ENCODE peak calls at places on chromosomes 3 and 15, in ten cellular contexts. L, M, A, J, X, V, R, Y, I and W are unnamed samples.

GRCh38 chr15:68682330-68682729 is 103.5 kb downstream of the CORO2B start:
- DNase-seq in L (no peak), M (peak), A (no peak), J (no peak), X (no peak), V (no peak), R (no peak), Y (no peak), I (no peak), W (no peak)

GRCh38 chr3:48218537-48218936 is 4.8 kb upstream of the CAMP start:
- DNase-seq in L (no peak), M (no peak), A (no peak), J (no peak), X (no peak), V (no peak), R (no peak), Y (no peak), I (no peak), W (no peak)

GRCh38 chr3:113829576-113830354 is 8.8 kb upstream of the GRAMD1C start:
- DNase-seq in L (no peak), M (no peak), A (no peak), J (no peak), X (no peak), V (no peak), R (no peak), Y (no peak), I (no peak), W (no peak)

GRCh38 chr3:49471856-49472495 is 1.9 kb downstream of the DAG1 start:
- DNase-seq in L (peak), M (no peak), A (no peak), J (no peak), X (no peak), V (no peak), R (no peak), Y (no peak), I (no peak), W (no peak)

GRCh38 chr3:29283297-29283681 is 2.4 kb downstream of the RBMS3 start:
- DNase-seq in L (peak), M (no peak), A (no peak), J (no peak), X (no peak), V (no peak), R (no peak), Y (no peak), I (no peak), W (no peak)

GRCh38 chr3:4228295-4228694 is 74.9 kb upstream of the SETMAR start:
- DNase-seq in L (no peak), M (no peak), A (no peak), J (no peak), X (no peak), V (no peak), R (no peak), Y (no peak), I (no peak), W (no peak)

GRCh38 chr3:8319935-8320634 is 181.5 kb upstream of the LMCD1 start:
- DNase-seq in L (peak), M (no peak), A (no peak), J (no peak), X (peak), V (peak), R (no peak), Y (peak), I (no peak), W (no peak)

GRCh38 chr3:20069178-20069532 is 28.9 kb downstream of the KAT2B start:
- DNase-seq in L (no peak), M (no peak), A (no peak), J (no peak), X (no peak), V (no peak), R (no peak), Y (no peak), I (no peak), W (no peak)

GRCh38 chr3:45123030-45123429 is 23.1 kb downstream of the CDCP1 start:
- DNase-seq in L (peak), M (no peak), A (no peak), J (no peak), X (no peak), V (no peak), R (no peak), Y (peak), I (no peak), W (no peak)

GRCh38 chr3:123447749-123448502 is 964 bp downstream of the ADCY5 start:
- DNase-seq in L (no peak), M (no peak), A (no peak), J (no peak), X (no peak), V (no peak), R (peak), Y (no peak), I (peak), W (peak)

GRCh38 chr15:33975023-33975565 is 6.8 kb downstream of the CHRM5 start:
- DNase-seq in L (no peak), M (no peak), A (no peak), J (no peak), X (no peak), V (no peak), R (no peak), Y (no peak), I (no peak), W (no peak)
- TF ChIP-seq CTCF in L (peak), M (no peak), A (no peak), J (no peak), X (no peak), V (no peak), R (no peak), Y (no peak), I (no peak), W (no peak)

GRCh38 chr15:33242669-33243191 is 48.2 kb upstream of the FMN1 start:
- DNase-seq in L (peak), M (no peak), A (no peak), J (no peak), X (peak), V (peak), R (no peak), Y (no peak), I (peak), W (no peak)
- TF ChIP-seq CTCF in L (peak), M (peak), A (no peak), J (no peak), X (peak), V (peak), R (peak), Y (peak), I (peak), W (peak)

GRCh38 chr3:194370753-194371152 is 1.2 kb upstream of the LRRC15 start:
- DNase-seq in L (no peak), M (no peak), A (no peak), J (no peak), X (no peak), V (no peak), R (no peak), Y (no peak), I (no peak), W (no peak)

GRCh38 chr3:194368918-194369317 is 625 bp downstream of the LRRC15 start:
- DNase-seq in L (no peak), M (no peak), A (no peak), J (no peak), X (no peak), V (no peak), R (no peak), Y (no peak), I (no peak), W (no peak)

GRCh38 chr3:194373028-194373427 is 3.5 kb upstream of the LRRC15 start:
- DNase-seq in L (no peak), M (no peak), A (no peak), J (no peak), X (no peak), V (no peak), R (no peak), Y (no peak), I (no peak), W (no peak)

GRCh38 chr3:194367992-194368841 is 1.3 kb downstream of the LRRC15 start:
- DNase-seq in L (no peak), M (no peak), A (no peak), J (no peak), X (no peak), V (no peak), R (no peak), Y (peak), I (no peak), W (no peak)

DNA sequence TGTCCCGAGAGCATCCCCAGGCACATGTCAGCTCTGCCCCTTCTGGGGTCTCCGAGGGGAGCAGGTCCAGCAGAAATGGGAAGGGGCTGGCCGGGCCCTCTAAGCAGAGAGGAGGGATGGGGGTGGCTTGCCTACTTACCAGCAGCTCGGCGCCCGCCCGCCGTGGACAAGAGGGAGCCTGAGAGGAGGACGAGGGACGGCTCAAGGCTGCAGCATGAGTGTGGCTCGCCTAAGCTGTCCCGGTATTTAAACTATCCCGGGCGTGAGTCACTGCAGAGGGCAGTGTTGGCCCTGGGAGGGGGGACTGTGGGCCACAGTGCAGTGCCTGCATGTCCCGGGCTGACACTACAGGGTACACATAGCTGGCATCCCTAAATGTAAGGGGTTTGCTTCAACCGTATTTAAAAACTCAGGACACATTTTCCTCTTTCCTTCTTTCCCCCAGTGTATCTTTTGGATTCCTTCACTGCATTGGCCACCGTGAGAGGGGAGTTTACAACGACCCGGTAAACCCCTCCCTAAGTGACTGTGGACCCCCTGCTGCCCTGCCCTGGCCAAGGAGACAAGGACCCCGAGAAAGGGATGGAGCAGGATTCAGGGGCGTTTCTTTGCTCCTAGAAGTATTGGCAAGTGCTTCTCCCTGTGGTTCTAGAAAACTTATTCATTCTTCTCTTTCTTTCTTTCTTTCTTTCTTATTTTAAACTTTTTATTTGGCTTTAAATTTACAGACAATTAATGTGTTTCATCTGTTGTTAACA is at the start of gene LRRC15:
- DNase-seq in L (peak), M (no peak), A (no peak), J (no peak), X (peak), V (no peak), R (peak), Y (no peak), I (peak), W (peak)
- TF ChIP-seq CTCF in L (no peak), M (no peak), A (no peak), J (no peak), X (no peak), V (no peak), R (no peak), Y (no peak), I (no peak), W (no peak)

DNA sequence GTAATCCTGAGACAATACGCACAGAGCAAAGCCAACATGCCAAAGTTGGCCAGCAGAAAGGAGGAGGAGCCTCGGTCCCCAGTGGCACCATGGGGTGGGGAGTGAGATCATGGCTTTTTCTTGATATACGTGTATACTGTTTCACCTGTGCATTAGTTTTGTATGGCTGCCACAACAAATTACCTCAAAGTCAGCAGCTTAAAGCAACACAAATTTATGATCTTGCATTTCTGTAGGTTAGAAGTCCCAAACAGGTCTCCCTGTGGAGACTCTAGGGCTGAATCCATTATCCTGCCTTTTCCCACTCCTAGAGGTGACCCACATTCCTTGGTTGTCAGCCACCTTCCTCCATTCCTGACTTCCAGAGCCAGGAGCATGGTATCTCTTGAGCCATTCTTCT is 176.9 kb upstream of the NSMCE3 start:
- DNase-seq in L (no peak), M (no peak), A (no peak), J (no peak), X (no peak), V (no peak), R (no peak), Y (no peak), I (no peak), W (no peak)
- TF ChIP-seq CTCF in L (no peak), M (no peak), A (no peak), J (no peak), X (no peak), V (no peak), R (no peak), Y (no peak), I (no peak), W (no peak)

DNA sequence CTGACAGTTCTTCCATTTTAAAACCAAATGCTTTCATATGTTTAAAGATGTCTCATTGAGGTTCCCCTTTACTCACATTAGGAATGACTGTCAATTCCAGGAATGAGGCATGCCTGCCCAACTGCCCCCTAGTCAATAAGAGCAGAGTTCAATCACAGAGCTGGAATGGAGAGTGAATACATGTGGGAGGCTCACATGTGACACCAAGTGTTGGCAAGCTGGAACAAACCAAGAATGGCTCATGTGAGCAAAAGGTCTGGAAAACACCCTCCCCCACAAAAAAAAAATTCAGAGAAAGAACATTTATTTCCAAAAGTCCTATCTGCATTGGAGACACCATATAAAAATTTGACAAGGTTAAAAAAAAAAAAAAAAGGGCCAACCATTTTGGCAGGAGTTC is 3.7 kb downstream of the PBRM1 start:
- DNase-seq in L (peak), M (no peak), A (no peak), J (no peak), X (peak), V (no peak), R (no peak), Y (no peak), I (no peak), W (peak)
- TF ChIP-seq CTCF in L (peak), M (no peak), A (no peak), J (no peak), X (peak), V (peak), R (no peak), Y (peak), I (no peak), W (no peak)

DNA sequence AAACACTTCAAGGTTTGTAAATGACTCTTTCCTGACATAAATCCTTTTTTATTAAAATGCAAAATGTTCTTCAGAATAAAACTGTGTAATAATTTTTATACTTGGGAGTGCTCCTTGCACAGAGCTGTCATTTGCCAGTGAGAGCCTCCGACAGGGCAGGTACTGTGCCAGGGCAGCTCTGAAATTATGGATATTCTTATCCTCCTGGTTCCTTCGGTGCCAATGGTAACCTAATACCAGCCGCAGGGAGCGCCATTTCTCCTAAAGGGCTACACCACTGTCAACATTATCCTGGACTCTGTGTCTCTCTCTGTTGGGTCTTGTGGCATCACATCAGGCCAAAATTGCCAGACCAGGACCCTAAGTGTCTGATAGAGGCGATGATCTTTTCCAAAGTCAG is 33.0 kb downstream of the CHDH start:
- DNase-seq in L (no peak), M (peak), A (no peak), J (no peak), X (no peak), V (no peak), R (no peak), Y (no peak), I (no peak), W (no peak)
- TF ChIP-seq CTCF in L (no peak), M (no peak), A (no peak), J (no peak), X (no peak), V (no peak), R (no peak), Y (no peak), I (no peak), W (no peak)